ENCODE peak calls at places on chromosomes 13 and 19, in seven cellular contexts. J is neuronal stem cell, B is mesendoderm, C is H1, A is H9, X is mesenchymal stem cell, Q is trophoblast cell. U is an unnamed sample.

GRCh38 chr13:31174018-31174417 is 12.3 kb upstream of the HSPH1 start:
- DNase-seq in J (no peak), A (no peak), B (no peak), X (peak), Q (no peak), C (no peak), U (peak)

GRCh38 chr19:38389957-38390924 is 1.7 kb downstream of the SPRED3 start:
- DNase-seq in X (no peak), B (peak), J (no peak), C (no peak), Q (no peak), A (no peak), U (no peak)

GRCh38 chr19:18840288-18841260 is 8.8 kb downstream of the UPF1 start:
- DNase-seq in J (no peak), B (no peak), Q (no peak), A (no peak), X (no peak), C (no peak), U (no peak)

GRCh38 chr13:25943666-25944065 is 108.2 kb downstream of the SHISA2 start:
- DNase-seq in B (no peak), J (no peak), X (peak), A (no peak), C (no peak), Q (peak), U (no peak)

GRCh38 chr19:17504030-17504429 is 7.4 kb upstream of the PGLS start:
- DNase-seq in A (no peak), C (no peak), J (no peak), X (peak), Q (no peak), B (no peak), U (no peak)

GRCh38 chr19:32354345-32354744 is 8.9 kb downstream of the ZNF507 start:
- DNase-seq in X (no peak), B (no peak), C (no peak), Q (no peak), A (no peak), J (no peak), U (no peak)

GRCh38 chr19:47005164-47005641 is 14.4 kb upstream of the NPAS1 start:
- DNase-seq in J (no peak), A (peak), C (no peak), B (peak), X (no peak), Q (no peak), U (no peak)

GRCh38 chr19:18683955-18684641 is 618 bp downstream of the CRTC1 start:
- DNase-seq in B (no peak), A (peak), J (no peak), X (no peak), Q (no peak), C (no peak), U (no peak)

GRCh38 chr13:33740134-33740538 is 77.8 kb upstream of the RFC3 start:
- DNase-seq in B (no peak), A (no peak), Q (no peak), X (no peak), J (no peak), C (no peak), U (peak)

GRCh38 chr13:73803997-73804396 is 330.2 kb downstream of the KLF12 start:
- DNase-seq in J (no peak), C (no peak), A (no peak), X (peak), Q (no peak), B (no peak), U (peak)

GRCh38 chr13:36130542-36131214 is 504 bp downstream of the DCLK1 start:
- DNase-seq in B (peak), X (no peak), A (peak), C (no peak), Q (peak), J (peak), U (no peak)

GRCh38 chr13:44373601-44374347 is at the start of gene SERP2:
- DNase-seq in B (peak), Q (peak), A (peak), C (peak), J (peak), X (no peak), U (no peak)

GRCh38 chr13:48585456-48585840 is 52.6 kb upstream of the RCBTB2 start:
- DNase-seq in Q (peak), A (no peak), B (no peak), J (peak), X (no peak), C (no peak), U (no peak)

GRCh38 chr13:73440296-73440895 is 381.6 kb downstream of the KLF5 start:
- DNase-seq in J (no peak), A (no peak), X (peak), C (no peak), Q (peak), B (peak), U (no peak)

GRCh38 chr13:70723732-70724131 is 615.5 kb upstream of the KLHL1 start:
- DNase-seq in X (peak), A (no peak), Q (no peak), J (no peak), C (no peak), B (no peak), U (no peak)

GRCh38 chr13:26601669-26602068 is 44.2 kb downstream of the WASF3 start:
- DNase-seq in J (no peak), C (no peak), Q (no peak), A (no peak), X (peak), B (peak), U (peak)

GRCh38 chr13:45615501-45616101 is at the start of gene ERICH6B:
- DNase-seq in C (peak), J (peak), A (peak), Q (no peak), B (peak), X (peak), U (peak)

GRCh38 chr19:38263696-38264485 is 482 bp upstream of the SPINT2 start:
- DNase-seq in Q (peak), J (no peak), B (peak), A (peak), X (peak), C (peak), U (peak)

GRCh38 chr19:48393559-48394330 is at the start of gene GRIN2D:
- DNase-seq in J (no peak), B (peak), C (no peak), X (peak), Q (peak), A (peak), U (peak)

GRCh38 chr13:26679411-26679810 is 81.2 kb downstream of the GPR12 start:
- DNase-seq in A (no peak), B (no peak), Q (no peak), J (no peak), X (peak), C (no peak), U (peak)

GRCh38 chr13:65342938-65343337 is 1887.2 kb downstream of the PCDH9 start:
- DNase-seq in X (peak), C (no peak), B (no peak), Q (no peak), J (no peak), A (no peak), U (peak)

GRCh38 chr13:19794552-19795143 is 11.9 kb upstream of the PSPC1 start:
- DNase-seq in J (no peak), A (peak), B (peak), C (peak), Q (peak), X (no peak), U (no peak)

GRCh38 chr19:56823417-56823816 is 17.1 kb downstream of the PEG3 start:
- DNase-seq in B (no peak), J (no peak), Q (no peak), C (no peak), A (no peak), X (no peak), U (no peak)

GRCh38 chr13:65808061-65808460 is 1422.1 kb downstream of the PCDH9 start:
- DNase-seq in A (no peak), B (no peak), Q (no peak), C (no peak), J (no peak), X (no peak), U (peak)

GRCh38 chr13:98285317-98285716 is 108.2 kb upstream of the RNF113B start:
- DNase-seq in Q (peak), B (peak), A (no peak), X (no peak), C (no peak), J (no peak), U (peak)

GRCh38 chr13:62997038-62997619 is 1581.5 kb upstream of the PCDH20 start:
- DNase-seq in J (no peak), A (no peak), Q (no peak), B (peak), C (no peak), X (no peak), U (no peak)

GRCh38 chr19:391726-392374 is 17.1 kb downstream of the C2CD4C start:
- DNase-seq in A (no peak), B (no peak), J (no peak), X (no peak), C (no peak), Q (no peak), U (no peak)

GRCh38 chr19:2059422-2060201 is 8.6 kb upstream of the MKNK2 start:
- DNase-seq in Q (peak), B (peak), J (no peak), C (no peak), A (no peak), X (peak), U (peak)

GRCh38 chr13:45728759-45729158 is 26.6 kb downstream of the CBY2 start:
- DNase-seq in C (peak), Q (peak), J (no peak), X (no peak), B (peak), A (peak), U (no peak)

GRCh38 chr19:4829001-4829712 is 2.4 kb downstream of the TICAM1 start:
- DNase-seq in X (no peak), A (no peak), C (no peak), J (no peak), Q (no peak), B (no peak), U (no peak)

GRCh38 chr13:28559636-28560259 is 64.8 kb upstream of the FLT1 start:
- DNase-seq in C (no peak), A (no peak), J (no peak), X (no peak), Q (peak), B (no peak), U (no peak)
- H3K18ac ChIP-seq in C (no peak), A (no peak), J (no peak), X (no peak), Q (no peak), B (no peak), U (peak)

GRCh38 chr19:34269968-34270621 is 15.7 kb downstream of the GARRE1 start:
- DNase-seq in A (peak), X (peak), C (no peak), B (peak), J (no peak), Q (peak), U (peak)
- H3K18ac ChIP-seq in A (no peak), X (peak), C (peak), B (peak), J (no peak), Q (no peak), U (peak)

GRCh38 chr19:29781582-29782580 is 29.9 kb upstream of the CCNE1 start:
- DNase-seq in J (no peak), B (no peak), A (no peak), X (no peak), Q (no peak), C (no peak), U (no peak)

GRCh38 chr19:29785955-29786589 is 25.7 kb upstream of the CCNE1 start:
- DNase-seq in J (no peak), C (no peak), B (peak), Q (peak), A (peak), X (no peak), U (no peak)

GRCh38 chr19:29783627-29784190 is 28.1 kb upstream of the CCNE1 start:
- DNase-seq in X (no peak), Q (no peak), B (no peak), J (no peak), C (no peak), A (no peak), U (no peak)

GRCh38 chr19:29784598-29785223 is 27.1 kb upstream of the CCNE1 start:
- DNase-seq in Q (no peak), J (no peak), B (no peak), A (no peak), X (no peak), C (no peak), U (no peak)

DNA sequence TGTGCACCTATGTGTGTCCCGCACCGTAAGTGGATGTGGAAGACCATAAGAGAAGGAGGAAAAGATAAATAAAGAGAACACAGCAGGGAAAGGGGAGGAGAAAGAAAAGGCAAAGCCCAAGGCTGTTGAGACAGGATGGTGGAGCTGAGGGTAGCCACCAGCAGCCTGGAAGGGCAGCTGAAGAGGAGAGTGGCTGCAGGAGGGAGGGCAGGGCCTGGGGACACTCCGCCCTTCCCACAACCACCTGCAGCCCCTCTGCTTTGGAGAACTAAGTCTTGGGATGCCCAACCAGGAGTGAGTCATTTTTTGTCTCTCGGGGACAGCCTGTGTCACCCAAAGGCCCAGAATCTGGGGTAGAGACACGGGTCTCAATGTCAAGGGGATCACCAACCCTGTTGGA is 26.4 kb upstream of the CCNE1 start:
- DNase-seq in X (no peak), A (no peak), C (no peak), J (no peak), Q (no peak), B (no peak), U (no peak)
- H3K18ac ChIP-seq in X (no peak), A (no peak), C (no peak), J (no peak), Q (no peak), B (no peak), U (no peak)

DNA sequence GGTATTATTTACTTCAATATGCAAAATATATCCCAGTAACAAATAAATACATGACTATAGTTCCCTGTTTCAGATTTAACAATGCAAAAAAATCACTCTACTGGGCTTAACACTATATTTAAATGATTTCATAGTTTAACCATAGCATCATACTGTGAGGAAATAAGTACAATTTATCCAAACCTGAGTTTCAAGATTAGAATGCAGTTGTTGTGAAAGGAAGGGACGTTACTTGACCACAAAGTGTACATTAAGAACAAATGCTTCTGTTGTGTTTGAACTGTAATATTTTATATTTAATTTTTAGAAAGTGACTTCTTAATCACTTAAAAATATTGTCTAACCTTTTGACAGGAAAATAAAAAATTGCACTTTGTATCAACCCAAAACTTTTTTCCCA is 1747.9 kb upstream of the SPRY2 start:
- DNase-seq in X (peak), A (no peak), B (no peak), J (no peak), Q (no peak), C (no peak), U (no peak)
- H3K18ac ChIP-seq in X (no peak), A (no peak), B (no peak), J (no peak), Q (no peak), C (no peak), U (no peak)

GRCh38 chr19:31296741-31297390 is 52.4 kb downstream of the TSHZ3 start:
- DNase-seq in X (no peak), C (no peak), J (no peak), Q (peak), B (no peak), A (no peak), U (no peak)

GRCh38 chr19:31297991-31298390 is 51.2 kb downstream of the TSHZ3 start:
- DNase-seq in A (no peak), B (no peak), J (no peak), X (no peak), Q (no peak), C (no peak), U (no peak)

GRCh38 chr19:31292639-31293185 is 56.5 kb downstream of the TSHZ3 start:
- DNase-seq in A (no peak), C (no peak), J (no peak), X (no peak), Q (no peak), B (no peak), U (no peak)

GRCh38 chr19:31290926-31291590 is 58.2 kb downstream of the TSHZ3 start:
- DNase-seq in C (no peak), J (no peak), X (no peak), Q (no peak), B (no peak), A (no peak), U (peak)

DNA sequence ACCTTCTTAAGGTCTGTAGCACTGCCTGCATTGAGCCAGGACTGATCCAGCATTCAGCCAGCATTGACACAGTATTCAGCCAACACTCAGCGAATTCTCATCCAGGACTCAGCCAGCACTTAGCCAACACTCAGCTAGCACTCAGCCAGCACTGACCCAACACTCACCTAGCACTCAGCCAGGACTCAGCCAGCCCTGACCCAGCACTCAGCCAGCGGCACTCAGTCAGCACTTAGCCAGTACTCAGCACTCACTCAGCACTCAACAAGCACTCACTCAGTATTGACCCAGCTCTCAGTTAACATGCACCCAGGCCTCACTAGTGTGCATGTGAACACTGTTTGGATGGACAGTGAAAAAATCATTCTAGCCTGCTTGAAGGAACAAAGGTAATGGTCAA is 55.0 kb downstream of the TSHZ3 start:
- DNase-seq in Q (peak), C (no peak), J (no peak), X (no peak), A (no peak), B (no peak), U (no peak)
- H3K18ac ChIP-seq in Q (no peak), C (peak), J (no peak), X (peak), A (no peak), B (no peak), U (no peak)

GRCh38 chr13:29750178-29750530 is 100.3 kb downstream of the UBL3 start:
- DNase-seq in Q (no peak), J (no peak), C (no peak), B (no peak), X (no peak), A (no peak), U (no peak)
- H3K18ac ChIP-seq in Q (no peak), J (no peak), C (no peak), B (no peak), X (no peak), A (no peak), U (no peak)